ENCODE peak calls at places on chromosome 4, in seven cellular contexts. Q is spleen, J is endothelial cell of umbilical vein, H is gastrocnemius medialis, D is H1, W is breast epithelium, L is ovary. E is an unnamed sample.

GRCh38 chr4:132180020-132180427 is 969.1 kb upstream of the PCDH10 start:
- DNase-seq in H (no peak), Q (no peak), D (no peak), W (no peak), J (peak), L (no peak), E (no peak)

GRCh38 chr4:19227701-19228100 is 1024.0 kb upstream of the SLIT2 start:
- DNase-seq in W (no peak), Q (no peak), L (no peak), H (no peak), D (no peak), J (no peak), E (no peak)

GRCh38 chr4:181161669-181162068 is 1081.5 kb upstream of the TENM3 start:
- DNase-seq in J (no peak), D (no peak), L (no peak), W (no peak), Q (no peak), H (no peak), E (no peak)

GRCh38 chr4:3368841-3369760 is 72.7 kb upstream of the HGFAC start:
- DNase-seq in L (no peak), H (no peak), Q (no peak), W (no peak), D (peak), J (peak), E (no peak)

GRCh38 chr4:99885063-99885664 is 9.1 kb downstream of the LAMTOR3 start:
- DNase-seq in D (no peak), H (no peak), J (peak), Q (no peak), L (no peak), W (no peak), E (no peak)

GRCh38 chr4:27620886-27621285 is 760.2 kb downstream of the STIM2 start:
- DNase-seq in Q (no peak), W (no peak), J (no peak), D (no peak), L (no peak), H (no peak), E (no peak)

GRCh38 chr4:53618321-53618720 is 27.0 kb upstream of the LNX1 start:
- DNase-seq in H (no peak), J (peak), Q (no peak), D (no peak), W (no peak), L (no peak), E (no peak)

GRCh38 chr4:41144812-41145211 is 69.5 kb downstream of the APBB2 start:
- DNase-seq in H (no peak), W (no peak), J (no peak), Q (no peak), L (no peak), D (no peak), E (no peak)

GRCh38 chr4:158814636-158815035 is 45.8 kb downstream of the FNIP2 start:
- DNase-seq in H (no peak), L (no peak), W (no peak), J (no peak), Q (no peak), D (no peak), E (no peak)

GRCh38 chr4:118033148-118034060 is 882 bp upstream of the NDST3 start:
- DNase-seq in L (no peak), W (no peak), H (no peak), D (peak), J (peak), Q (peak), E (peak)

GRCh38 chr4:123939621-123940020 is 543.0 kb downstream of the SPRY1 start:
- DNase-seq in D (no peak), Q (no peak), J (peak), W (no peak), H (no peak), L (no peak), E (no peak)

GRCh38 chr4:52657630-52658501 is 1.2 kb downstream of the USP46 start:
- DNase-seq in D (peak), L (peak), W (no peak), J (peak), Q (no peak), H (peak), E (peak)

GRCh38 chr4:54217642-54218486 is 11.2 kb upstream of the PDGFRA start:
- DNase-seq in L (peak), W (peak), J (peak), D (peak), Q (peak), H (peak), E (peak)

GRCh38 chr4:144531841-144532240 is 114.1 kb upstream of the HHIP start:
- DNase-seq in D (no peak), H (no peak), Q (no peak), W (no peak), L (no peak), J (no peak), E (no peak)

GRCh38 chr4:23590431-23590830 is 299.4 kb downstream of the PPARGC1A start:
- DNase-seq in H (no peak), W (no peak), Q (no peak), J (no peak), L (no peak), D (no peak), E (no peak)

GRCh38 chr4:83108101-83108861 is 6.2 kb downstream of the PLAC8 start:
- DNase-seq in W (no peak), J (no peak), L (no peak), H (no peak), D (no peak), Q (no peak), E (no peak)

GRCh38 chr4:184453402-184454160 is 20.8 kb downstream of the IRF2 start:
- DNase-seq in D (no peak), W (no peak), L (no peak), J (peak), H (peak), Q (no peak), E (no peak)

GRCh38 chr4:68388347-68388746 is 38.5 kb upstream of the YTHDC1 start:
- DNase-seq in D (no peak), J (no peak), W (no peak), L (no peak), H (no peak), Q (no peak), E (no peak)

GRCh38 chr4:31651541-31651940 is 931.4 kb downstream of the PCDH7 start:
- DNase-seq in W (no peak), Q (no peak), J (no peak), L (no peak), D (no peak), H (no peak), E (no peak)

GRCh38 chr4:87044511-87045369 is 109.9 kb downstream of the AFF1 start:
- DNase-seq in J (peak), H (no peak), Q (no peak), D (no peak), W (no peak), L (no peak), E (no peak)

GRCh38 chr4:137968956-137969709 is 273.0 kb downstream of the SLC7A11 start:
- DNase-seq in H (no peak), J (no peak), D (no peak), Q (no peak), W (no peak), L (no peak), E (no peak)

GRCh38 chr4:145773581-145774234 is 93.8 kb downstream of the C4orf51 start:
- DNase-seq in L (no peak), J (no peak), H (peak), Q (no peak), W (peak), D (no peak), E (no peak)

DNA sequence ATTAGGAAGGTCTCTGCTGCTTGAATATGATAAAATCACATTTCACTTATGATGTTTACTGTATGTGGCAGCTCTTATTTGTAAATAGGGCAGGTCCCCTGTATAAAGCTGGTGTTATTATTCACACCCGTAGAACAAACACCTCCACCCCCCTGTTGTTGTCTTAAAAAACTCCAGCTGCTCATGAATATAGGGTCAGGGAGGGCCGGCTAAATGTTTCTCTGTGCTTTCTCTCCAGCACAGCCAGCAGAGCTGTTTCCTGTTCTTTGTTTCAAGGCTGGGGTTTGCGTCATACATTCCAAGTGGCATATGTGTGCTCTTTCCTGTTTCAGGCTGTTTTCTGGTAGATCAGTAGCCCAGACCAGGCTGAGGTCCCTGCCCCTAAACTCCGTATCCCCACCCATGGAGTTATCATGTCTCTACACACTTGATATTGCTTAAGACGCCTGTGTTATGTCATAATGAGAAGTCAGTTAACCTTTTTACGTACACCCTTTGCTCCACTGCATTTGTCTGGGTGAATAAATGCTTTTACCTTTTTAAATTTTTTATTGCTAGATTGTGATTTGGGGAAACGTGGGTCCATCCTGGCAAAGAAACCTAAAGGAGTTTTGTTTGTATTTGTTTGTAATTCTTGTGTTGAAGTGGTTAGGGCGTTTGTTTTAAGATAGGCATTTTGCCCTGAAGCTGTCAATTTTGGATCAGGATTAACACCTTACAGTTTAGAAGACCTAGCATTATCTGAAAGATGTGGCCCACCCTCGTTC is 3.2 kb downstream of the KLF3 start:
- DNase-seq in D (peak), H (peak), L (peak), Q (no peak), W (peak), J (peak), E (peak)
- TF ChIP-seq POLR2A in D (peak), H (peak), L (peak), Q (peak), W (peak), J (peak), E (no peak)

GRCh38 chr4:8690216-8690786 is 97.7 kb downstream of the CPZ start:
- DNase-seq in Q (peak), J (no peak), W (no peak), L (no peak), D (peak), H (peak), E (no peak)

GRCh38 chr4:8687083-8687482 is 94.5 kb downstream of the CPZ start:
- DNase-seq in J (no peak), Q (no peak), W (no peak), H (no peak), D (no peak), L (no peak), E (no peak)

GRCh38 chr4:8689741-8690140 is 97.2 kb downstream of the CPZ start:
- DNase-seq in W (no peak), J (no peak), L (no peak), H (peak), Q (peak), D (no peak), E (peak)

GRCh38 chr4:8688908-8689445 is 96.4 kb downstream of the CPZ start:
- DNase-seq in W (no peak), Q (peak), D (no peak), J (no peak), H (no peak), L (no peak), E (no peak)

DNA sequence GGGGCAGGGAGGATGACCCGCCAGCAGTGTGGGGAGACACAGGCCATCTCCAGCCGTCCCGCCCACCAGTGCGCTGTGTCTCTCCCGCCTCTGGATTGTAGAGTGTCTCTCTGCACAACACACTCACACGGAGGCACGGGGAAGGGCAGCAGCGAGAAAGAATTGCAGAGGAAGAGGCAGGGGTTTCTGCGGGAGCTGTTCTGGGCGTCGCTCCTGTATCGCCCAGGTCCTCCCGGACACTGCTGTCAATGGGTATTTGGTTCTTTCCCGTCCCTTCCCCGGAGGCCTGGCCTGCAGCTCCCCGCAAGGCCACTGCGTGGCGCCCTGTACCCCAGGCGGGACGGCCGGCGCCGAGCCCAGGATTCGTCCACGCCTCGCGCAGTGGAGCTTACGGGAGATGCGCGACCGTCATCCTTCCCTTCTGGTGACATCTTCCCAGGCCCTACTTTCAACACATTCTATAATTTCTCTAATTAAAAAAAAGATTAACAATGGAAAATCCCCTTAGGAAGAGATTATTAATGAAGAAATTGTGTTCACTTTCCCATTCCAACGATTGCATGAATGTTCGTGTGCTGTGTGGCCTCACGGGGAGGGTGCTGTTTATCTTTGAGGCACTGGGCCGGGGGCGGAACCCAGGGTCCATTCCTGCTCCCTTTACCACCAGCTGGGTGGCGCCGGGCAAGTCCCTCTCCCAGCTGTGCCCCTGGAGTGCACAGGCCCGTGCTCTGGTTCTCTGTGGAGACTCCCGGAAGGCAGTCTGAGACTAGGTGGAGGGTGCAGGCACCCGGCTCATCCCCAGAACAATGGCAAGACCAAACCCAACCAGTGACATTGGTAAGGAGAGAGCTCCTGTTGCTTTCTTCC is 95.7 kb downstream of the CPZ start:
- DNase-seq in L (no peak), D (peak), Q (peak), W (no peak), H (no peak), J (peak), E (no peak)
- TF ChIP-seq CTCF in L (no peak), D (no peak), Q (peak), W (peak), H (no peak), J (peak), E (no peak)

GRCh38 chr4:143381171-143382118 is 44.8 kb downstream of the GAB1 start:
- DNase-seq in D (no peak), Q (no peak), W (peak), J (peak), H (peak), L (peak), E (peak)
- TF ChIP-seq POLR2A in D (no peak), Q (no peak), W (no peak), J (no peak), H (peak), L (no peak), E (no peak)

GRCh38 chr4:6018331-6018730 is at the start of gene C4orf50:
- DNase-seq in H (no peak), J (no peak), D (no peak), L (no peak), Q (no peak), W (no peak), E (no peak)

GRCh38 chr4:6022607-6023288 is 4.5 kb upstream of the C4orf50 start:
- DNase-seq in L (no peak), Q (no peak), W (no peak), H (no peak), J (no peak), D (no peak), E (no peak)

GRCh38 chr4:6019316-6020263 is 1.4 kb upstream of the C4orf50 start:
- DNase-seq in D (peak), W (no peak), L (no peak), H (no peak), J (peak), Q (no peak), E (no peak)

GRCh38 chr4:6021831-6022606 is 3.8 kb upstream of the C4orf50 start:
- DNase-seq in L (no peak), H (no peak), J (no peak), W (no peak), D (no peak), Q (no peak), E (no peak)

GRCh38 chr4:6020633-6021032 is 2.4 kb upstream of the C4orf50 start:
- DNase-seq in D (no peak), Q (no peak), J (no peak), W (no peak), L (no peak), H (no peak), E (no peak)
- TF ChIP-seq CTCF in D (no peak), Q (no peak), J (no peak), W (no peak), L (no peak), H (no peak), E (no peak)

GRCh38 chr4:38318737-38319455 is 345.1 kb upstream of the KLF3 start:
- DNase-seq in D (peak), Q (peak), L (peak), W (peak), J (peak), H (peak), E (peak)
- TF ChIP-seq POLR2A in D (no peak), Q (no peak), L (no peak), W (no peak), J (no peak), H (peak), E (no peak)

GRCh38 chr4:139076016-139076744 is 60.6 kb downstream of the NOCT start:
- DNase-seq in D (no peak), W (no peak), L (no peak), J (no peak), H (no peak), Q (no peak), E (no peak)
- TF ChIP-seq CTCF in D (no peak), W (no peak), L (no peak), J (no peak), H (no peak), Q (no peak), E (no peak)

GRCh38 chr4:89492476-89493110 is 185.0 kb upstream of the GPRIN3 start:
- DNase-seq in H (no peak), J (peak), D (no peak), Q (no peak), L (no peak), W (no peak), E (no peak)
- TF ChIP-seq POLR2A in H (no peak), J (no peak), D (no peak), Q (no peak), L (no peak), W (no peak), E (no peak)

GRCh38 chr4:75490155-75490554 is 24.0 kb downstream of the RCHY1 start:
- DNase-seq in W (no peak), L (no peak), J (peak), H (no peak), Q (no peak), D (no peak), E (no peak)
- TF ChIP-seq CTCF in W (peak), L (no peak), J (no peak), H (peak), Q (no peak), D (no peak), E (no peak)

DNA sequence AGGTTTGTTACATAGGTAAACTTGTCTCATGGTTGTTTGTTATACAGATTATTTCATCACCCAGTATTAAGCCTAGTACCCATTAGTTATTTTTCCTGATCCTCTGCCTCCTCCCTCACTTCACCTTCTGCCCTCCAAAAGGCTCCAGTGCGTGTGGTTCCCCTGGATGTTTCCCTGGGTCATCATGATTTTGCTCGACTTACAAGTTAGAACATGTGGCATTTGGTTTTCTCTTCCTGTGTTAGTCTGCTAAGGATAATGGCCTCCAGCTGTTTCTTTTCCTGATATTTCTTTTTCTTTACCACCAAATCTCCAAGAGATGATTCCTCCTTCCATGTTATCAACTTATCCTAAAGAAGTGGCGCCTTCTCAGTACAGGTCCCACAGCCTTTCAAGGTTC is 543.1 kb upstream of the ADGRL3 start:
- DNase-seq in Q (no peak), W (no peak), H (no peak), L (no peak), J (no peak), D (no peak), E (no peak)
- TF ChIP-seq POLR2A in Q (no peak), W (no peak), H (no peak), L (no peak), J (no peak), D (no peak), E (no peak)

E was measured in lower leg skin.